ENCODE peak calls at places on chromosomes 16 and 17, in six cellular contexts. D, F, O, W, M and P are unnamed samples.

GRCh38 chr17:50099003-50099402 is 3.9 kb downstream of the PDK2 start:
- DNase-seq in D (no peak), F (no peak), O (no peak), W (no peak), M (no peak), P (no peak)

GRCh38 chr17:33200587-33200986 is 92.5 kb downstream of the ASIC2 start:
- DNase-seq in D (no peak), F (no peak), O (peak; percentile 25), W (no peak), M (no peak), P (no peak)

GRCh38 chr17:2111691-2112090 is 56.8 kb downstream of the HIC1 start:
- DNase-seq in D (no peak), F (no peak), O (no peak), W (no peak), M (no peak), P (no peak)

GRCh38 chr17:76240461-76241204 is at the start of gene RNF157:
- DNase-seq in D (no peak), F (no peak), O (peak; percentile 88), W (peak; percentile 55), M (peak; percentile 73), P (peak; percentile 69)

GRCh38 chr17:66730497-66730923 is 104.4 kb upstream of the CACNG5 start:
- DNase-seq in D (no peak), F (peak; percentile 12), O (no peak), W (no peak), M (no peak), P (no peak)

GRCh38 chr17:31466096-31466495 is 74.6 kb downstream of the RAB11FIP4 start:
- DNase-seq in D (no peak), F (no peak), O (no peak), W (no peak), M (no peak), P (no peak)

GRCh38 chr16:82639666-82640336 is 13.0 kb downstream of the CDH13 start:
- DNase-seq in D (peak; percentile 90), F (no peak), O (peak; percentile 68), W (peak; percentile 66), M (peak; percentile 57), P (peak; percentile 65)

GRCh38 chr17:57213180-57213825 is 43.0 kb upstream of the MSI2 start:
- DNase-seq in D (no peak), F (no peak), O (no peak), W (no peak), M (no peak), P (no peak)

GRCh38 chr16:24046442-24046841 is 209.7 kb upstream of the CACNG3 start:
- DNase-seq in D (no peak), F (no peak), O (no peak), W (no peak), M (no peak), P (no peak)

GRCh38 chr17:48732688-48733629 is 4.4 kb upstream of the HOXB13 start:
- DNase-seq in D (no peak), F (no peak), O (no peak), W (no peak), M (no peak), P (no peak)

GRCh38 chr16:67396159-67396774 is 3.0 kb upstream of the TPPP3 start:
- DNase-seq in D (peak; percentile 36), F (no peak), O (peak; percentile 92), W (no peak), M (peak; percentile 79), P (peak; percentile 92)

GRCh38 chr17:60383379-60383778 is 8.6 kb downstream of the USP32 start:
- DNase-seq in D (no peak), F (no peak), O (no peak), W (no peak), M (no peak), P (no peak)

GRCh38 chr16:53266156-53266555 is 168.1 kb upstream of the RBL2 start:
- DNase-seq in D (no peak), F (no peak), O (no peak), W (no peak), M (no peak), P (no peak)

GRCh38 chr17:15029469-15029868 is 235.7 kb downstream of the PMP22 start:
- DNase-seq in D (no peak), F (no peak), O (no peak), W (no peak), M (no peak), P (no peak)

GRCh38 chr16:4649744-4650442 is 25.3 kb downstream of the MGRN1 start:
- DNase-seq in D (no peak), F (no peak), O (no peak), W (no peak), M (no peak), P (no peak)

GRCh38 chr17:16135461-16135860 is 79.9 kb downstream of the NCOR1 start:
- DNase-seq in D (no peak), F (no peak), O (no peak), W (no peak), M (no peak), P (no peak)

GRCh38 chr17:80804466-80804865 is 187.2 kb upstream of the CHMP6 start:
- DNase-seq in D (no peak), F (no peak), O (no peak), W (no peak), M (no peak), P (no peak)

GRCh38 chr16:57725077-57725953 is 10.3 kb upstream of the KATNB1 start:
- DNase-seq in D (no peak), F (no peak), O (no peak), W (no peak), M (no peak), P (no peak)